ENCODE peak calls at places on chromosomes 4 and X, in ten cellular contexts. One of them, this sample, is unnamed. For H3K4me1, the result is how much of the 10 kb centered on the place peaks cover.

GRCh38 chr4:110527156-110527555 is 51.2 kb downstream of the ENPEP start:
- DNase-seq in body of pancreas: no peak
- DNase-seq in A549: no peak
- DNase-seq in ovary: no peak
- DNase-seq in uterus: no peak
- DNase-seq in stomach: no peak
- DNase-seq in left lung: no peak
- DNase-seq in IMR-90: no peak
- DNase-seq in tibial artery: no peak
- DNase-seq in spleen: no peak
- DNase-seq in this sample: no peak

GRCh38 chr4:122842984-122843531 is 16.4 kb downstream of the FGF2 start:
- DNase-seq in body of pancreas: no peak
- DNase-seq in A549: no peak
- DNase-seq in ovary: no peak
- DNase-seq in uterus: peak
- DNase-seq in stomach: no peak
- DNase-seq in left lung: no peak
- DNase-seq in IMR-90: no peak
- DNase-seq in tibial artery: no peak
- DNase-seq in spleen: no peak
- DNase-seq in this sample: no peak

GRCh38 chrX:12704706-12705105 is 86.5 kb upstream of the PRPS2 start:
- DNase-seq in body of pancreas: no peak
- DNase-seq in A549: no peak
- DNase-seq in ovary: no peak
- DNase-seq in uterus: no peak
- DNase-seq in stomach: no peak
- DNase-seq in left lung: no peak
- DNase-seq in IMR-90: no peak
- DNase-seq in tibial artery: no peak
- DNase-seq in spleen: no peak
- DNase-seq in this sample: no peak

GRCh38 chrX:1502241-1502640 is 34.7 kb downstream of the P2RY8 start:
- DNase-seq in body of pancreas: no peak
- DNase-seq in A549: no peak
- DNase-seq in ovary: no peak
- DNase-seq in uterus: no peak
- DNase-seq in stomach: no peak
- DNase-seq in left lung: no peak
- DNase-seq in IMR-90: no peak
- DNase-seq in tibial artery: no peak
- DNase-seq in spleen: peak
- DNase-seq in this sample: no peak

GRCh38 chr4:144894525-144894924 is 203.5 kb downstream of the ANAPC10 start:
- DNase-seq in body of pancreas: peak
- DNase-seq in A549: no peak
- DNase-seq in ovary: no peak
- DNase-seq in uterus: no peak
- DNase-seq in stomach: no peak
- DNase-seq in left lung: peak
- DNase-seq in IMR-90: peak
- DNase-seq in tibial artery: peak
- DNase-seq in spleen: no peak
- DNase-seq in this sample: no peak

GRCh38 chrX:71912156-71912555 is 1.5 kb downstream of the NHSL2 start:
- DNase-seq in body of pancreas: no peak
- DNase-seq in A549: no peak
- DNase-seq in ovary: no peak
- DNase-seq in uterus: no peak
- DNase-seq in stomach: no peak
- DNase-seq in left lung: no peak
- DNase-seq in IMR-90: no peak
- DNase-seq in tibial artery: no peak
- DNase-seq in spleen: no peak
- DNase-seq in this sample: no peak

GRCh38 chrX:9646471-9647038 is 119.1 kb downstream of the GPR143 start:
- DNase-seq in body of pancreas: no peak
- DNase-seq in A549: no peak
- DNase-seq in ovary: peak
- DNase-seq in uterus: no peak
- DNase-seq in stomach: no peak
- DNase-seq in left lung: no peak
- DNase-seq in IMR-90: peak
- DNase-seq in tibial artery: no peak
- DNase-seq in spleen: no peak
- DNase-seq in this sample: no peak

GRCh38 chr4:110480031-110480549 is 4.1 kb downstream of the ENPEP start:
- DNase-seq in body of pancreas: peak
- DNase-seq in A549: no peak
- DNase-seq in ovary: no peak
- DNase-seq in uterus: peak
- DNase-seq in stomach: no peak
- DNase-seq in left lung: no peak
- DNase-seq in IMR-90: peak
- DNase-seq in tibial artery: no peak
- DNase-seq in spleen: no peak
- DNase-seq in this sample: no peak

GRCh38 chr4:142404191-142404611 is 441.9 kb downstream of the INPP4B start:
- DNase-seq in body of pancreas: no peak
- DNase-seq in A549: peak
- DNase-seq in ovary: peak
- DNase-seq in uterus: peak
- DNase-seq in stomach: no peak
- DNase-seq in left lung: peak
- DNase-seq in IMR-90: peak
- DNase-seq in tibial artery: no peak
- DNase-seq in spleen: no peak
- DNase-seq in this sample: no peak

GRCh38 chr4:169051331-169051730 is 41.3 kb upstream of the CBR4 start:
- DNase-seq in body of pancreas: no peak
- DNase-seq in A549: no peak
- DNase-seq in ovary: no peak
- DNase-seq in uterus: no peak
- DNase-seq in stomach: no peak
- DNase-seq in left lung: no peak
- DNase-seq in IMR-90: no peak
- DNase-seq in tibial artery: no peak
- DNase-seq in spleen: no peak
- DNase-seq in this sample: no peak

GRCh38 chr4:19748911-19749473 is 502.7 kb upstream of the SLIT2 start:
- DNase-seq in body of pancreas: no peak
- DNase-seq in A549: no peak
- DNase-seq in ovary: no peak
- DNase-seq in uterus: peak
- DNase-seq in stomach: no peak
- DNase-seq in left lung: no peak
- DNase-seq in IMR-90: peak
- DNase-seq in tibial artery: no peak
- DNase-seq in spleen: no peak
- DNase-seq in this sample: no peak

GRCh38 chr4:34323549-34324325 is 1920.6 kb downstream of the ARAP2 start:
- DNase-seq in body of pancreas: no peak
- DNase-seq in A549: no peak
- DNase-seq in ovary: no peak
- DNase-seq in uterus: no peak
- DNase-seq in stomach: no peak
- DNase-seq in left lung: no peak
- DNase-seq in IMR-90: peak
- DNase-seq in tibial artery: no peak
- DNase-seq in spleen: no peak
- DNase-seq in this sample: no peak

GRCh38 chr4:81330018-81330417 is 115.0 kb upstream of the PRKG2 start:
- DNase-seq in body of pancreas: no peak
- DNase-seq in A549: no peak
- DNase-seq in ovary: no peak
- DNase-seq in uterus: no peak
- DNase-seq in stomach: no peak
- DNase-seq in left lung: no peak
- DNase-seq in IMR-90: no peak
- DNase-seq in tibial artery: no peak
- DNase-seq in spleen: no peak
- DNase-seq in this sample: no peak

GRCh38 chrX:12949927-12950656 is 24.8 kb upstream of the TMSB4X start:
- DNase-seq in body of pancreas: peak
- DNase-seq in A549: no peak
- DNase-seq in ovary: peak
- DNase-seq in uterus: peak
- DNase-seq in stomach: peak
- DNase-seq in left lung: peak
- DNase-seq in IMR-90: peak
- DNase-seq in tibial artery: peak
- DNase-seq in spleen: peak
- DNase-seq in this sample: no peak

GRCh38 chr4:175440776-175441175 is 371.3 kb downstream of the GPM6A start:
- DNase-seq in body of pancreas: no peak
- DNase-seq in A549: no peak
- DNase-seq in ovary: no peak
- DNase-seq in uterus: no peak
- DNase-seq in stomach: no peak
- DNase-seq in left lung: no peak
- DNase-seq in IMR-90: no peak
- DNase-seq in tibial artery: no peak
- DNase-seq in spleen: no peak
- DNase-seq in this sample: no peak

GRCh38 chrX:19381326-19381725 is 37.6 kb downstream of the PDHA1 start:
- DNase-seq in body of pancreas: no peak
- DNase-seq in A549: no peak
- DNase-seq in ovary: no peak
- DNase-seq in uterus: no peak
- DNase-seq in stomach: peak
- DNase-seq in left lung: no peak
- DNase-seq in IMR-90: no peak
- DNase-seq in tibial artery: no peak
- DNase-seq in spleen: peak
- DNase-seq in this sample: no peak

GRCh38 chr4:160351018-160351417 is 1248.1 kb downstream of the RAPGEF2 start:
- DNase-seq in body of pancreas: no peak
- DNase-seq in A549: no peak
- DNase-seq in ovary: no peak
- DNase-seq in uterus: no peak
- DNase-seq in stomach: no peak
- DNase-seq in left lung: no peak
- DNase-seq in IMR-90: no peak
- DNase-seq in tibial artery: no peak
- DNase-seq in spleen: no peak
- DNase-seq in this sample: no peak

GRCh38 chr4:11469900-11470708 is 41.4 kb upstream of the HS3ST1 start:
- DNase-seq in body of pancreas: no peak
- DNase-seq in A549: no peak
- DNase-seq in ovary: no peak
- DNase-seq in uterus: no peak
- DNase-seq in stomach: no peak
- DNase-seq in left lung: no peak
- DNase-seq in IMR-90: no peak
- DNase-seq in tibial artery: no peak
- DNase-seq in spleen: peak
- DNase-seq in this sample: no peak

GRCh38 chr4:113958766-113959540 is 20.5 kb downstream of the ARSJ start:
- DNase-seq in body of pancreas: no peak
- DNase-seq in A549: peak
- DNase-seq in ovary: no peak
- DNase-seq in uterus: no peak
- DNase-seq in stomach: no peak
- DNase-seq in left lung: no peak
- DNase-seq in IMR-90: peak
- DNase-seq in tibial artery: no peak
- DNase-seq in spleen: no peak
- DNase-seq in this sample: no peak

DNA sequence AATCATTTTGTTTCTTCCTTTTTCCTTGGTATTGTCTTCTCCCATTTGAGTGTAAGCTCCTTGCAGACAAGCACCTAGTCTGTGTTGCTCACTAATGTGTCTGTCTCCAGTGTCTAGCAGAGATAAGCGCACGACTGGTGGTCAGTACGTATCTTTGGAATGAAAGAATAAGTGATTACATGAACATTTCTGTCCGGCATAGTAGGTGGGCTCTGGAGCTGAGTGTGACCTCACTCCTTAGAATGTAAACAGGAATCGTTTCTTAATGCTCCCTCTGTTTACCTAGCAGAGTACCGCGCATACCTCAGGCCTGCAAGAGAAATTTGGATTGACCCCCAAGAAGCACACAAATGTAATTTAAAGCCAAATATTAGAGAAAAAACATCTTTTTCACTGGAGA is 235.4 kb downstream of the MAML3 start:
- DNase-seq in body of pancreas: no peak
- DNase-seq in A549: no peak
- DNase-seq in ovary: no peak
- DNase-seq in uterus: no peak
- DNase-seq in stomach: no peak
- DNase-seq in left lung: no peak
- DNase-seq in IMR-90: peak
- DNase-seq in tibial artery: no peak
- DNase-seq in spleen: no peak
- DNase-seq in this sample: no peak
- H3K4me1 ChIP-seq in body of pancreas: half or more
- H3K4me1 ChIP-seq in A549: half or more
- H3K4me1 ChIP-seq in ovary: under half
- H3K4me1 ChIP-seq in uterus: half or more
- H3K4me1 ChIP-seq in stomach: under half
- H3K4me1 ChIP-seq in left lung: under half
- H3K4me1 ChIP-seq in IMR-90: under half
- H3K4me1 ChIP-seq in tibial artery: half or more
- H3K4me1 ChIP-seq in spleen: half or more
- H3K4me1 ChIP-seq in this sample: under half

GRCh38 chrX:70454441-70455365 is 10.1 kb downstream of the DLG3 start:
- DNase-seq in body of pancreas: peak
- DNase-seq in A549: peak
- DNase-seq in ovary: peak
- DNase-seq in uterus: peak
- DNase-seq in stomach: peak
- DNase-seq in left lung: peak
- DNase-seq in IMR-90: peak
- DNase-seq in tibial artery: peak
- DNase-seq in spleen: peak
- DNase-seq in this sample: peak
- TF ChIP-seq CTCF in body of pancreas: peak
- TF ChIP-seq CTCF in A549: peak
- TF ChIP-seq CTCF in ovary: peak
- TF ChIP-seq CTCF in uterus: peak
- TF ChIP-seq CTCF in stomach: peak
- TF ChIP-seq CTCF in left lung: peak
- TF ChIP-seq CTCF in IMR-90: peak
- TF ChIP-seq CTCF in tibial artery: peak
- TF ChIP-seq CTCF in spleen: peak
- TF ChIP-seq CTCF in this sample: peak

GRCh38 chr4:184265566-184266351 is 48.1 kb upstream of the ENPP6 start:
- DNase-seq in body of pancreas: no peak
- DNase-seq in A549: peak
- DNase-seq in ovary: no peak
- DNase-seq in uterus: no peak
- DNase-seq in stomach: no peak
- DNase-seq in left lung: no peak
- DNase-seq in IMR-90: peak
- DNase-seq in tibial artery: no peak
- DNase-seq in spleen: no peak
- DNase-seq in this sample: no peak
- H3K4me1 ChIP-seq in body of pancreas: under half
- H3K4me1 ChIP-seq in A549: under half
- H3K4me1 ChIP-seq in ovary: under half
- H3K4me1 ChIP-seq in uterus: under half
- H3K4me1 ChIP-seq in stomach: under half
- H3K4me1 ChIP-seq in left lung: under half
- H3K4me1 ChIP-seq in IMR-90: under half
- H3K4me1 ChIP-seq in tibial artery: under half
- H3K4me1 ChIP-seq in spleen: half or more
- H3K4me1 ChIP-seq in this sample: under half

GRCh38 chrX:40539214-40540142 is 41.3 kb upstream of the ATP6AP2 start:
- DNase-seq in body of pancreas: peak
- DNase-seq in A549: no peak
- DNase-seq in ovary: no peak
- DNase-seq in uterus: peak
- DNase-seq in stomach: no peak
- DNase-seq in left lung: peak
- DNase-seq in IMR-90: peak
- DNase-seq in tibial artery: peak
- DNase-seq in spleen: peak
- DNase-seq in this sample: no peak
- TF ChIP-seq CTCF in body of pancreas: no peak
- TF ChIP-seq CTCF in A549: no peak
- TF ChIP-seq CTCF in ovary: no peak
- TF ChIP-seq CTCF in uterus: no peak
- TF ChIP-seq CTCF in stomach: no peak
- TF ChIP-seq CTCF in left lung: no peak
- TF ChIP-seq CTCF in IMR-90: no peak
- TF ChIP-seq CTCF in tibial artery: no peak
- TF ChIP-seq CTCF in spleen: no peak
- TF ChIP-seq CTCF in this sample: no peak